ENCODE peak calls at places on chromosome 16, in seven cellular contexts. X is GM12891; V is omental fat pad; M is hepatic stellate cell; B is activated T-helper 1 cell treated with Interleukin-2 at 50 U/mL for 16 hours; F is stimulated activated CD4-positive, alpha-beta T cell treated with anti-CD3 and anti-CD28 coated beads, Interleukin-1b, Interleukin-23, amount 100 ng/mL, for 1 hour; P is COR-L47. T is an unnamed sample.

GRCh38 chr16:84983308-84983707 is 28.0 kb downstream of the ZDHHC7 start:
- DNase-seq in X (no peak), V (no peak), M (no peak), B (no peak), F (no peak), P (no peak), T (no peak)

GRCh38 chr16:1455190-1456171 is 11.1 kb upstream of the CCDC154 start:
- DNase-seq in X (no peak), V (no peak), M (no peak), B (no peak), F (no peak), P (no peak), T (no peak)

GRCh38 chr16:25011891-25012499 is 3.2 kb downstream of the ARHGAP17 start:
- DNase-seq in X (no peak), V (no peak), M (no peak), B (no peak), F (no peak), P (no peak), T (no peak)

GRCh38 chr16:2585651-2586081 is 47.8 kb downstream of the PDPK1 start:
- DNase-seq in X (no peak), V (no peak), M (no peak), B (no peak), F (no peak), P (no peak), T (no peak)

GRCh38 chr16:57469917-57470470 is 7.5 kb downstream of the POLR2C start:
- DNase-seq in X (no peak), V (no peak), M (no peak), B (no peak), F (no peak), P (no peak), T (no peak)

GRCh38 chr16:75806487-75806886 is 80.2 kb upstream of the CPHXL start:
- DNase-seq in X (no peak), V (no peak), M (no peak), B (no peak), F (no peak), P (no peak), T (no peak)

GRCh38 chr16:2046889-2047329 is 725 bp downstream of the NTHL1 start:
- DNase-seq in X (no peak), V (no peak), M (no peak), B (no peak), F (no peak), P (peak), T (no peak)

GRCh38 chr16:10749680-10750035 is 6.0 kb downstream of the NUBP1 start:
- DNase-seq in X (no peak), V (no peak), M (no peak), B (no peak), F (no peak), P (no peak), T (no peak)

GRCh38 chr16:66081967-66082366 is 284.5 kb upstream of the CDH5 start:
- DNase-seq in X (no peak), V (no peak), M (no peak), B (no peak), F (no peak), P (no peak), T (no peak)

GRCh38 chr16:72840591-72841381 is 207.1 kb downstream of the ZFHX3 start:
- DNase-seq in X (no peak), V (no peak), M (no peak), B (no peak), F (no peak), P (no peak), T (no peak)

GRCh38 chr16:53100131-53100748 is 45.4 kb downstream of the CHD9 start:
- DNase-seq in X (no peak), V (no peak), M (no peak), B (no peak), F (no peak), P (no peak), T (no peak)

GRCh38 chr16:14335297-14335696 is 264.2 kb downstream of the MRTFB start:
- DNase-seq in X (no peak), V (no peak), M (no peak), B (no peak), F (no peak), P (no peak), T (no peak)

GRCh38 chr16:6081320-6081976 is 983.9 kb upstream of the EEF2KMT start:
- DNase-seq in X (peak), V (no peak), M (no peak), B (no peak), F (no peak), P (no peak), T (no peak)

GRCh38 chr16:77117687-77118086 is 73.3 kb upstream of the MON1B start:
- DNase-seq in X (no peak), V (no peak), M (no peak), B (no peak), F (no peak), P (no peak), T (no peak)